ENCODE peak calls at places on chromosome X, in ten cellular contexts. N is frontal cortex; R is stimulated activated CD8-positive, alpha-beta memory T cell treated with anti-CD3 and anti-CD28 coated beads, Interleukin-7, amount 100 ng/mL, for 1 hour; H is T-helper 1 cell; V is activated naive CD4-positive, alpha-beta T cell treated with anti-CD3 and anti-CD28 coated beads, Interleukin-2, amount 10 ng/mL, durations not matched to agents 7 days and 5 days; J is foreskin fibroblast; P is nephron progenitor cell; K is astrocyte of the cerebellum; C is head of caudate nucleus; T is PC-9. G is an unnamed sample.

GRCh38 chrX:15761564-15762191 is 23.6 kb downstream of the CA5B start:
- DNase-seq in R (no peak), C (peak), K (no peak), V (peak), H (no peak), N (peak), J (peak), T (no peak), P (peak), G (no peak)

GRCh38 chrX:41900321-41900720 is 23.0 kb downstream of the CASK start:
- DNase-seq in T (no peak), R (no peak), P (no peak), J (no peak), H (no peak), V (no peak), C (no peak), K (no peak), N (no peak), G (no peak)

GRCh38 chrX:85051627-85052026 is 48.0 kb downstream of the APOOL start:
- DNase-seq in P (no peak), T (no peak), R (no peak), V (no peak), C (no peak), J (no peak), N (no peak), H (no peak), K (no peak), G (no peak)

GRCh38 chrX:41862562-41863184 is 60.7 kb downstream of the CASK start:
- DNase-seq in V (no peak), K (no peak), C (no peak), T (no peak), R (no peak), N (no peak), H (no peak), J (no peak), P (no peak), G (no peak)

GRCh38 chrX:37846934-37847732 is at the start of gene DYNLT3:
- DNase-seq in N (peak), C (peak), P (peak), V (peak), H (peak), J (peak), T (no peak), K (no peak), R (peak), G (peak)

GRCh38 chrX:118272237-118272636 is 73.7 kb upstream of the WDR44 start:
- DNase-seq in N (no peak), K (no peak), H (no peak), R (no peak), J (peak), T (no peak), P (no peak), C (no peak), V (no peak), G (no peak)

GRCh38 chrX:10926906-10927305 is 184.2 kb upstream of the HCCS start:
- DNase-seq in J (no peak), P (no peak), N (no peak), V (no peak), T (no peak), K (no peak), R (no peak), C (no peak), H (no peak), G (no peak)

GRCh38 chrX:69121321-69122000 is 43.8 kb downstream of the PJA1 start:
- DNase-seq in C (no peak), P (no peak), N (no peak), K (no peak), R (no peak), V (no peak), H (no peak), J (no peak), T (no peak), G (no peak)

GRCh38 chrX:118878977-118879376 is 55.4 kb downstream of the ZCCHC12 start:
- DNase-seq in K (no peak), H (no peak), J (no peak), C (no peak), N (no peak), T (no peak), P (no peak), V (no peak), R (no peak), G (no peak)

GRCh38 chrX:153800177-153800722 is 5.8 kb downstream of the SSR4 start:
- DNase-seq in J (no peak), T (no peak), N (no peak), K (no peak), H (no peak), P (no peak), V (no peak), C (no peak), R (no peak), G (no peak)

GRCh38 chrX:24017674-24018073 is 9.3 kb downstream of the KLHL15 start:
- DNase-seq in J (no peak), C (no peak), V (no peak), R (no peak), N (no peak), T (no peak), K (no peak), H (no peak), P (no peak), G (no peak)

GRCh38 chrX:24110049-24110448 is 39.5 kb upstream of the ZFX start:
- DNase-seq in K (no peak), T (no peak), N (no peak), P (no peak), R (no peak), J (no peak), H (no peak), C (no peak), V (no peak), G (no peak)

GRCh38 chrX:16528620-16529019 is 121.3 kb upstream of the S100G start:
- DNase-seq in K (no peak), C (no peak), T (no peak), R (no peak), P (no peak), H (no peak), J (no peak), N (no peak), V (peak), G (no peak)

GRCh38 chrX:98114026-98114425 is 1230.3 kb downstream of the RPA4 start:
- DNase-seq in J (no peak), C (no peak), N (no peak), K (no peak), P (no peak), T (no peak), R (no peak), V (no peak), H (no peak), G (no peak)

GRCh38 chrX:97399400-97399799 is 515.7 kb downstream of the RPA4 start:
- DNase-seq in N (no peak), T (peak), V (no peak), J (peak), C (no peak), R (no peak), P (no peak), H (no peak), K (no peak), G (no peak)

GRCh38 chrX:150161092-150161672 is 201.9 kb upstream of the MAMLD1 start:
- DNase-seq in R (no peak), J (peak), P (no peak), T (peak), K (no peak), N (no peak), V (no peak), C (peak), H (no peak), G (no peak)

GRCh38 chrX:13110427-13111324 is 66.3 kb upstream of the FAM9C start:
- DNase-seq in R (no peak), H (no peak), V (no peak), K (peak), N (no peak), J (peak), C (no peak), P (no peak), T (peak), G (no peak)

GRCh38 chrX:13898603-13899002 is 81.7 kb upstream of the GPM6B start:
- DNase-seq in N (no peak), H (no peak), P (no peak), R (no peak), K (no peak), J (peak), T (no peak), C (peak), V (no peak), G (no peak)

GRCh38 chrX:30702736-30703135 is 49.5 kb downstream of the GK start:
- DNase-seq in T (no peak), H (no peak), R (no peak), N (no peak), V (no peak), P (no peak), J (peak), K (peak), C (no peak), G (no peak)

GRCh38 chrX:63513825-63514574 is 162.9 kb upstream of the SPIN4 start:
- DNase-seq in V (no peak), H (no peak), R (no peak), C (no peak), K (peak), T (no peak), P (no peak), J (peak), N (no peak), G (no peak)

G was measured in breast epithelium.